ENCODE peak calls at places on chromosomes 4 and X, in nine cellular contexts. P, D, F, K, R, U, Y, W and E are unnamed samples.

GRCh38 chr4:3235581-3235980 is 13.4 kb upstream of the MSANTD1 start:
- DNase-seq in P (no peak), D (no peak), F (no peak), K (no peak), R (no peak), U (no peak), Y (no peak), W (no peak), E (no peak)

GRCh38 chr4:113094802-113095201 is 45.3 kb downstream of the ANK2 start:
- DNase-seq in P (no peak), D (peak; percentile 39), F (peak; percentile 8), K (no peak), R (no peak), U (peak; percentile 17), Y (peak; percentile 4), W (no peak), E (no peak)

GRCh38 chr4:99815597-99816011 is 1.0 kb upstream of the DAPP1 start:
- DNase-seq in P (no peak), D (peak; percentile 55), F (no peak), K (no peak), R (no peak), U (no peak), Y (peak; percentile 44), W (no peak), E (no peak)

GRCh38 chr4:146095091-146095690 is 80.3 kb upstream of the LSM6 start:
- DNase-seq in P (peak; percentile 34), D (peak; percentile 64), F (peak; percentile 30), K (no peak), R (no peak), U (peak; percentile 22), Y (peak; percentile 13), W (no peak), E (no peak)

GRCh38 chrX:44036336-44036735 is 63.1 kb upstream of the NDP start:
- DNase-seq in P (no peak), D (no peak), F (peak; percentile 11), K (no peak), R (no peak), U (no peak), Y (no peak), W (no peak), E (no peak)

GRCh38 chr4:152181150-152181549 is 354.7 kb downstream of the FBXW7 start:
- DNase-seq in P (no peak), D (no peak), F (no peak), K (no peak), R (no peak), U (no peak), Y (no peak), W (no peak), E (no peak)

GRCh38 chr4:37795796-37796195 is 30.7 kb upstream of the PGM2 start:
- DNase-seq in P (no peak), D (no peak), F (no peak), K (no peak), R (no peak), U (no peak), Y (no peak), W (no peak), E (no peak)

GRCh38 chrX:45063319-45064095 is 137.2 kb downstream of the DIPK2B start:
- DNase-seq in P (no peak), D (no peak), F (no peak), K (no peak), R (no peak), U (no peak), Y (no peak), W (no peak), E (no peak)

GRCh38 chr4:7787681-7788141 is 151.9 kb downstream of the AFAP1 start:
- DNase-seq in P (no peak), D (no peak), F (no peak), K (peak; percentile 55), R (no peak), U (no peak), Y (no peak), W (no peak), E (no peak)

GRCh38 chr4:86359944-86360478 is at the start of gene MAPK10:
- DNase-seq in P (peak; percentile 41), D (peak; percentile 91), F (no peak), K (no peak), R (peak; percentile 9), U (peak; percentile 63), Y (peak; percentile 85), W (peak; percentile 3), E (peak; percentile 90)

GRCh38 chr4:10074767-10075105 is 41.9 kb downstream of the WDR1 start:
- DNase-seq in P (no peak), D (no peak), F (peak; percentile 80), K (no peak), R (no peak), U (peak; percentile 16), Y (no peak), W (no peak), E (no peak)

GRCh38 chrX:71111851-71112468 is 583 bp upstream of the IL2RG start:
- DNase-seq in P (no peak), D (no peak), F (no peak), K (no peak), R (peak; percentile 23), U (no peak), Y (no peak), W (no peak), E (no peak)

GRCh38 chr4:158356331-158356730 is 146.0 kb downstream of the TMEM144 start:
- DNase-seq in P (no peak), D (peak; percentile 46), F (no peak), K (no peak), R (no peak), U (no peak), Y (no peak), W (no peak), E (no peak)

GRCh38 chr4:20625460-20625859 is 74.8 kb upstream of the PACRGL start:
- DNase-seq in P (no peak), D (no peak), F (no peak), K (no peak), R (no peak), U (no peak), Y (no peak), W (no peak), E (no peak)

GRCh38 chrX:135454816-135455215 is 33.1 kb downstream of the SMIM10L2A start:
- DNase-seq in P (no peak), D (no peak), F (no peak), K (no peak), R (no peak), U (no peak), Y (no peak), W (no peak), E (no peak)

GRCh38 chrX:70470850-70471289 is 26.2 kb downstream of the DLG3 start:
- DNase-seq in P (no peak), D (no peak), F (no peak), K (no peak), R (no peak), U (peak; percentile 5), Y (no peak), W (no peak), E (no peak)

GRCh38 chrX:150405576-150405975 is 42.5 kb downstream of the MAMLD1 start:
- DNase-seq in P (no peak), D (no peak), F (no peak), K (no peak), R (no peak), U (no peak), Y (no peak), W (no peak), E (no peak)

GRCh38 chr4:15729910-15730533 is 27.2 kb downstream of the BST1 start:
- DNase-seq in P (peak; percentile 12), D (peak; percentile 28), F (peak; percentile 61), K (no peak), R (peak; percentile 21), U (peak; percentile 59), Y (no peak), W (no peak), E (no peak)

GRCh38 chr4:46211406-46211805 is 87.6 kb upstream of the GABRG1 start:
- DNase-seq in P (no peak), D (no peak), F (no peak), K (no peak), R (no peak), U (no peak), Y (no peak), W (no peak), E (no peak)

GRCh38 chr4:104064650-104065577 is 345.1 kb upstream of the TACR3 start:
- DNase-seq in P (no peak), D (peak; percentile 68), F (peak; percentile 2), K (no peak), R (no peak), U (peak; percentile 40), Y (peak; percentile 29), W (no peak), E (peak; percentile 25)

GRCh38 chrX:150148749-150149672 is 210.7 kb upstream of the EOLA2 start:
- DNase-seq in P (no peak), D (no peak), F (no peak), K (no peak), R (no peak), U (no peak), Y (no peak), W (no peak), E (no peak)

GRCh38 chrX:12922600-12922919 is 16.1 kb downstream of the TLR8 start:
- DNase-seq in P (no peak), D (no peak), F (no peak), K (no peak), R (no peak), U (no peak), Y (no peak), W (no peak), E (no peak)

GRCh38 chrX:134929813-134930212 is 61.0 kb upstream of the SMIM10 start:
- DNase-seq in P (no peak), D (no peak), F (no peak), K (no peak), R (no peak), U (no peak), Y (no peak), W (no peak), E (no peak)

GRCh38 chr4:1684756-1685603 is 867 bp upstream of the FAM53A start:
- DNase-seq in P (no peak), D (no peak), F (no peak), K (no peak), R (no peak), U (no peak), Y (no peak), W (no peak), E (no peak)

GRCh38 chr4:186128842-186129241 is 24.3 kb downstream of the FAM149A start:
- DNase-seq in P (no peak), D (no peak), F (no peak), K (no peak), R (no peak), U (no peak), Y (no peak), W (no peak), E (no peak)

GRCh38 chrX:97984641-97985040 is 1100.9 kb downstream of the RPA4 start:
- DNase-seq in P (no peak), D (no peak), F (no peak), K (no peak), R (no peak), U (no peak), Y (no peak), W (no peak), E (no peak)

GRCh38 chr4:185307136-185307950 is 88.4 kb downstream of the LRP2BP start:
- DNase-seq in P (no peak), D (peak; percentile 20), F (no peak), K (no peak), R (no peak), U (peak; percentile 61), Y (no peak), W (no peak), E (no peak)

GRCh38 chr4:177450421-177451107 is 8.3 kb upstream of the AGA start:
- DNase-seq in P (no peak), D (no peak), F (no peak), K (no peak), R (no peak), U (no peak), Y (no peak), W (no peak), E (no peak)

GRCh38 chrX:97295954-97296353 is 412.2 kb downstream of the RPA4 start:
- DNase-seq in P (no peak), D (no peak), F (no peak), K (no peak), R (no peak), U (no peak), Y (no peak), W (no peak), E (no peak)

GRCh38 chrX:848366-848765 is 217.8 kb downstream of the SHOX start:
- DNase-seq in P (no peak), D (no peak), F (no peak), K (no peak), R (no peak), U (no peak), Y (no peak), W (no peak), E (no peak)

GRCh38 chr4:38983756-38984647 is 48.2 kb downstream of the TMEM156 start:
- DNase-seq in P (no peak), D (no peak), F (peak; percentile 15), K (no peak), R (no peak), U (no peak), Y (no peak), W (no peak), E (no peak)